ENCODE peak calls at places on chromosomes 6 and 20, in seven cellular contexts. O is tibial artery; D is fibroblast of mammary gland; I is GM12891; B is activated naive CD8-positive, alpha-beta T cell treated with anti-CD3 and anti-CD28 coated beads for 36 hours; A is skeletal muscle cell; E is Peyer's patch. P is an unnamed sample.

GRCh38 chr6:32886674-32887383 is 32.8 kb downstream of the PSMB9 start:
- DNase-seq in O (no peak), D (peak; percentile 90), A (peak; percentile 67), E (no peak), B (no peak), I (no peak), P (peak; percentile 37)

GRCh38 chr6:127201321-127201720 is 65.3 kb upstream of the RNF146 start:
- DNase-seq in D (peak; percentile 65), B (no peak), E (no peak), I (no peak), A (no peak), O (no peak), P (peak; percentile 12)

GRCh38 chr6:38573800-38574395 is 65.8 kb downstream of the BTBD9 start:
- DNase-seq in I (no peak), E (no peak), O (no peak), B (no peak), A (no peak), D (no peak), P (no peak)

GRCh38 chr6:156779206-156780116 is 2.3 kb downstream of the ARID1B start:
- DNase-seq in O (peak; percentile 82), E (peak; percentile 44), A (no peak), I (no peak), B (peak; percentile 69), D (no peak), P (no peak)

GRCh38 chr6:163634514-163635171 is 220.1 kb downstream of the QKI start:
- DNase-seq in I (peak; percentile 42), E (no peak), B (no peak), O (peak; percentile 20), D (no peak), A (no peak), P (peak; percentile 55)

GRCh38 chr20:46894971-46895905 is 595 bp downstream of the EYA2 start:
- DNase-seq in E (no peak), I (no peak), D (peak; percentile 10), O (no peak), B (no peak), A (no peak), P (no peak)

GRCh38 chr6:22003219-22003779 is 293.5 kb downstream of the PRL start:
- DNase-seq in I (no peak), B (no peak), O (no peak), A (no peak), D (no peak), E (no peak), P (no peak)

GRCh38 chr20:63086421-63087235 is 79.9 kb upstream of the BHLHE23 start:
- DNase-seq in A (no peak), O (peak; percentile 53), B (no peak), D (no peak), I (no peak), E (no peak), P (no peak)

GRCh38 chr6:127959869-127960268 is 59.0 kb upstream of the THEMIS start:
- DNase-seq in B (no peak), O (no peak), D (no peak), E (no peak), I (no peak), A (no peak), P (no peak)

GRCh38 chr20:675453-676314 is at the start of gene SCRT2:
- DNase-seq in O (peak; percentile 81), B (peak; percentile 75), E (peak; percentile 25), A (peak; percentile 25), I (peak; percentile 68), D (peak; percentile 50), P (peak; percentile 83)

GRCh38 chr20:62875419-62876355 is 14.1 kb upstream of the TCFL5 start:
- DNase-seq in D (peak; percentile 86), E (no peak), B (no peak), I (no peak), A (no peak), O (peak; percentile 91), P (peak; percentile 81)

GRCh38 chr6:47740714-47741113 is 41.1 kb upstream of the OPN5 start:
- DNase-seq in I (no peak), O (no peak), E (no peak), B (no peak), A (no peak), D (no peak), P (no peak)

GRCh38 chr6:47414517-47415167 is 62.9 kb upstream of the CD2AP start:
- DNase-seq in B (peak; percentile 18), I (no peak), E (no peak), O (no peak), D (peak; percentile 11), A (no peak), P (no peak)

GRCh38 chr6:31629014-31629413 is 8.5 kb downstream of the PRRC2A start:
- DNase-seq in D (no peak), B (no peak), A (no peak), O (no peak), I (no peak), E (no peak), P (no peak)

GRCh38 chr20:46709055-46709458 is 392 bp upstream of the SLC2A10 start:
- DNase-seq in I (no peak), A (no peak), O (no peak), B (no peak), E (no peak), D (no peak), P (no peak)

GRCh38 chr6:111480988-111481830 is 1.8 kb downstream of the REV3L start:
- DNase-seq in I (no peak), E (no peak), O (no peak), B (no peak), A (no peak), D (peak; percentile 50), P (no peak)

GRCh38 chr6:42281570-42281969 is 63.9 kb upstream of the MRPS10 start:
- DNase-seq in A (no peak), D (no peak), E (no peak), B (peak; percentile 31), I (no peak), O (no peak), P (no peak)

GRCh38 chr20:34129518-34130162 is 17.6 kb upstream of the EIF2S2 start:
- DNase-seq in E (peak; percentile 45), O (no peak), D (peak; percentile 74), B (peak; percentile 45), A (no peak), I (peak; percentile 55), P (peak; percentile 85)

GRCh38 chr6:10555625-10556309 is 34.6 kb downstream of the GCNT2 start:
- DNase-seq in B (no peak), O (no peak), A (no peak), D (peak; percentile 2), I (no peak), E (no peak), P (peak; percentile 44)

GRCh38 chr6:83096791-83097190 is 29.3 kb downstream of the DOP1A start:
- DNase-seq in D (no peak), O (no peak), A (no peak), I (no peak), B (no peak), E (no peak), P (no peak)

GRCh38 chr6:50276771-50277261 is 227.1 kb upstream of the DEFB112 start:
- DNase-seq in I (no peak), B (no peak), E (no peak), D (no peak), O (no peak), A (no peak), P (no peak)

GRCh38 chr6:8329592-8329991 is 105.8 kb downstream of the SLC35B3 start:
- DNase-seq in O (no peak), I (no peak), D (no peak), B (no peak), E (no peak), A (no peak), P (no peak)

GRCh38 chr6:49551126-49551865 is 828 bp downstream of the C6orf141 start:
- DNase-seq in B (no peak), E (no peak), I (peak; percentile 6), A (no peak), O (peak; percentile 65), D (no peak), P (no peak)

GRCh38 chr6:134707342-134707982 is 242.4 kb downstream of the ALDH8A1 start:
- DNase-seq in E (no peak), B (no peak), D (peak; percentile 41), O (no peak), I (no peak), A (no peak), P (peak; percentile 7)

GRCh38 chr6:150719861-150720260 is 120.2 kb downstream of the PLEKHG1 start:
- DNase-seq in O (no peak), E (no peak), A (no peak), I (no peak), B (no peak), D (no peak), P (no peak)

GRCh38 chr6:31689249-31690110 is 8.6 kb upstream of the LY6G5C start:
- DNase-seq in A (no peak), I (no peak), E (no peak), D (no peak), O (no peak), B (no peak), P (no peak)

GRCh38 chr6:30725713-30726505 is 5.8 kb downstream of the TUBB start:
- DNase-seq in B (no peak), A (no peak), E (no peak), D (peak; percentile 69), I (no peak), O (no peak), P (no peak)

GRCh38 chr6:37473364-37474095 is 26.2 kb downstream of the CCDC167 start:
- DNase-seq in A (no peak), D (no peak), B (no peak), I (no peak), O (no peak), E (no peak), P (peak; percentile 81)

GRCh38 chr20:25057234-25058050 is 497 bp downstream of the ACSS1 start:
- DNase-seq in A (no peak), I (peak; percentile 55), B (peak; percentile 78), E (peak; percentile 72), D (no peak), O (peak; percentile 91), P (peak; percentile 67)

GRCh38 chr6:109073344-109074235 is 21.1 kb downstream of the SESN1 start:
- DNase-seq in D (peak; percentile 83), E (no peak), A (no peak), O (no peak), B (peak; percentile 26), I (no peak), P (peak; percentile 40)

GRCh38 chr6:34953084-34954025 is 64.3 kb downstream of the ANKS1A start:
- DNase-seq in D (peak; percentile 75), A (peak; percentile 52), O (no peak), I (no peak), B (no peak), E (no peak), P (peak; percentile 55)

GRCh38 chr6:90146914-90147668 is 149.6 kb downstream of the BACH2 start:
- DNase-seq in A (no peak), E (no peak), D (no peak), B (no peak), O (no peak), I (no peak), P (no peak)

GRCh38 chr6:3766219-3766618 is 14.7 kb upstream of the PXDC1 start:
- DNase-seq in D (no peak), I (no peak), O (no peak), B (no peak), E (no peak), A (no peak), P (peak; percentile 56)

GRCh38 chr6:48613221-48613949 is 502.4 kb upstream of the PTCHD4 start:
- DNase-seq in D (no peak), O (no peak), B (no peak), E (no peak), A (peak; percentile 5), I (no peak), P (no peak)

GRCh38 chr6:4896401-4896800 is 107.4 kb downstream of the RPP40 start:
- DNase-seq in E (no peak), A (no peak), D (no peak), B (no peak), I (no peak), O (no peak), P (no peak)

P was measured in RWPE1.